ENCODE peak calls at places on chromosomes 3 and 15, in eight cellular contexts. One of them, this sample, is unnamed.
A peak's percentile ranks its signal among the peaks of the same experiment; 100 is the strongest.

GRCh38 chr15:27172821-27173220 is 201.8 kb downstream of the GABRG3 start:
- DNase-seq in CD4-positive, alpha-beta T cell: no peak
- DNase-seq in body of pancreas: no peak
- DNase-seq in upper lobe of left lung: no peak
- DNase-seq in stomach: no peak
- DNase-seq in A549: no peak
- DNase-seq in MCF 10A: no peak
- DNase-seq in chondrocyte: no peak
- DNase-seq in this sample: no peak

GRCh38 chr3:189419022-189419421 is 212.2 kb upstream of the TP63 start:
- DNase-seq in CD4-positive, alpha-beta T cell: no peak
- DNase-seq in body of pancreas: no peak
- DNase-seq in upper lobe of left lung: no peak
- DNase-seq in stomach: no peak
- DNase-seq in A549: no peak
- DNase-seq in MCF 10A: no peak
- DNase-seq in chondrocyte: no peak
- DNase-seq in this sample: no peak

GRCh38 chr3:131619821-131620220 is 117.0 kb upstream of the MRPL3 start:
- DNase-seq in CD4-positive, alpha-beta T cell: no peak
- DNase-seq in body of pancreas: no peak
- DNase-seq in upper lobe of left lung: no peak
- DNase-seq in stomach: no peak
- DNase-seq in A549: no peak
- DNase-seq in MCF 10A: no peak
- DNase-seq in chondrocyte: no peak
- DNase-seq in this sample: no peak

GRCh38 chr3:183845608-183846288 is 20.4 kb upstream of the MAP6D1 start:
- DNase-seq in CD4-positive, alpha-beta T cell: no peak
- DNase-seq in body of pancreas: no peak
- DNase-seq in upper lobe of left lung: no peak
- DNase-seq in stomach: no peak
- DNase-seq in A549: no peak
- DNase-seq in MCF 10A: no peak
- DNase-seq in chondrocyte: no peak
- DNase-seq in this sample: no peak

GRCh38 chr3:168273917-168274316 is 178.2 kb upstream of the GOLIM4 start:
- DNase-seq in CD4-positive, alpha-beta T cell: no peak
- DNase-seq in body of pancreas: no peak
- DNase-seq in upper lobe of left lung: no peak
- DNase-seq in stomach: no peak
- DNase-seq in A549: no peak
- DNase-seq in MCF 10A: no peak
- DNase-seq in chondrocyte: no peak
- DNase-seq in this sample: no peak

GRCh38 chr15:60548101-60548500 is 69.2 kb upstream of the ICE2 start:
- DNase-seq in CD4-positive, alpha-beta T cell: no peak
- DNase-seq in body of pancreas: no peak
- DNase-seq in upper lobe of left lung: no peak
- DNase-seq in stomach: no peak
- DNase-seq in A549: no peak
- DNase-seq in MCF 10A: no peak
- DNase-seq in chondrocyte: no peak
- DNase-seq in this sample: no peak

GRCh38 chr3:42601898-42602581 is 1.6 kb downstream of the NKTR start:
- DNase-seq in CD4-positive, alpha-beta T cell: no peak
- DNase-seq in body of pancreas: no peak
- DNase-seq in upper lobe of left lung: no peak
- DNase-seq in stomach: no peak
- DNase-seq in A549: no peak
- DNase-seq in MCF 10A: peak; percentile 45
- DNase-seq in chondrocyte: no peak
- DNase-seq in this sample: no peak

GRCh38 chr3:163768048-163768447 is 1310.2 kb downstream of the SI start:
- DNase-seq in CD4-positive, alpha-beta T cell: no peak
- DNase-seq in body of pancreas: no peak
- DNase-seq in upper lobe of left lung: no peak
- DNase-seq in stomach: no peak
- DNase-seq in A549: no peak
- DNase-seq in MCF 10A: no peak
- DNase-seq in chondrocyte: no peak
- DNase-seq in this sample: no peak

GRCh38 chr3:30081904-30082303 is 524.5 kb upstream of the TGFBR2 start:
- DNase-seq in CD4-positive, alpha-beta T cell: no peak
- DNase-seq in body of pancreas: no peak
- DNase-seq in upper lobe of left lung: no peak
- DNase-seq in stomach: peak; percentile 54
- DNase-seq in A549: peak; percentile 8
- DNase-seq in MCF 10A: no peak
- DNase-seq in chondrocyte: no peak
- DNase-seq in this sample: no peak

GRCh38 chr3:25181096-25181495 is 247.0 kb upstream of the RARB start:
- DNase-seq in CD4-positive, alpha-beta T cell: no peak
- DNase-seq in body of pancreas: no peak
- DNase-seq in upper lobe of left lung: no peak
- DNase-seq in stomach: no peak
- DNase-seq in A549: no peak
- DNase-seq in MCF 10A: no peak
- DNase-seq in chondrocyte: no peak
- DNase-seq in this sample: no peak

GRCh38 chr3:31661286-31661685 is 128.6 kb downstream of the STT3B start:
- DNase-seq in CD4-positive, alpha-beta T cell: no peak
- DNase-seq in body of pancreas: no peak
- DNase-seq in upper lobe of left lung: no peak
- DNase-seq in stomach: no peak
- DNase-seq in A549: no peak
- DNase-seq in MCF 10A: no peak
- DNase-seq in chondrocyte: no peak
- DNase-seq in this sample: no peak
- TF ChIP-seq CTCF in CD4-positive, alpha-beta T cell: no peak
- TF ChIP-seq CTCF in body of pancreas: no peak
- TF ChIP-seq CTCF in upper lobe of left lung: no peak
- TF ChIP-seq CTCF in stomach: no peak
- TF ChIP-seq CTCF in A549: no peak
- TF ChIP-seq CTCF in MCF 10A: no peak
- TF ChIP-seq CTCF in chondrocyte: no peak
- TF ChIP-seq CTCF in this sample: no peak

DNA sequence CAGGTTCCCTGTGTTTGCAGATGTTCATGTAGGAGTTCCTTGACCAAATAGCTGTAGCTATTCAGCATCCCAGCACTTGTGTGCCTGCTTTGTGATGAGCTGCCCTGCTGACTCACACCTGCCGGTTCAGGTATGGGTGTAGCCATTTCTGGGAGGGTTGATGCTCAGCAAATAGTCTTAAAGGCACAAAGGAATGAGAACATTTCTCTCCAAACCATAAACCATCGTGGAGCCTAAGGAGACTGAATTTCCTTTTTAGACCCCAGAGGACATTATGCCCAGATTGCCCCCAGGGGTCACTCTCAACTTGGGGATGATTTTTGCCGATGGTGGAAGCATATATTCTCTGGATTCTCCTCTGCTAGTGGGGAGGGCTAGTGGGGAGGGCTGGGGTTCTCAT is 80.6 kb downstream of the ADAMTSL3 start:
- DNase-seq in CD4-positive, alpha-beta T cell: no peak
- DNase-seq in body of pancreas: no peak
- DNase-seq in upper lobe of left lung: no peak
- DNase-seq in stomach: no peak
- DNase-seq in A549: no peak
- DNase-seq in MCF 10A: peak; percentile 55
- DNase-seq in chondrocyte: no peak
- DNase-seq in this sample: no peak
- TF ChIP-seq CTCF in CD4-positive, alpha-beta T cell: no peak
- TF ChIP-seq CTCF in body of pancreas: peak; percentile 27
- TF ChIP-seq CTCF in upper lobe of left lung: no peak
- TF ChIP-seq CTCF in stomach: no peak
- TF ChIP-seq CTCF in A549: no peak
- TF ChIP-seq CTCF in MCF 10A: peak; percentile 24
- TF ChIP-seq CTCF in chondrocyte: no peak
- TF ChIP-seq CTCF in this sample: peak; percentile 46

DNA sequence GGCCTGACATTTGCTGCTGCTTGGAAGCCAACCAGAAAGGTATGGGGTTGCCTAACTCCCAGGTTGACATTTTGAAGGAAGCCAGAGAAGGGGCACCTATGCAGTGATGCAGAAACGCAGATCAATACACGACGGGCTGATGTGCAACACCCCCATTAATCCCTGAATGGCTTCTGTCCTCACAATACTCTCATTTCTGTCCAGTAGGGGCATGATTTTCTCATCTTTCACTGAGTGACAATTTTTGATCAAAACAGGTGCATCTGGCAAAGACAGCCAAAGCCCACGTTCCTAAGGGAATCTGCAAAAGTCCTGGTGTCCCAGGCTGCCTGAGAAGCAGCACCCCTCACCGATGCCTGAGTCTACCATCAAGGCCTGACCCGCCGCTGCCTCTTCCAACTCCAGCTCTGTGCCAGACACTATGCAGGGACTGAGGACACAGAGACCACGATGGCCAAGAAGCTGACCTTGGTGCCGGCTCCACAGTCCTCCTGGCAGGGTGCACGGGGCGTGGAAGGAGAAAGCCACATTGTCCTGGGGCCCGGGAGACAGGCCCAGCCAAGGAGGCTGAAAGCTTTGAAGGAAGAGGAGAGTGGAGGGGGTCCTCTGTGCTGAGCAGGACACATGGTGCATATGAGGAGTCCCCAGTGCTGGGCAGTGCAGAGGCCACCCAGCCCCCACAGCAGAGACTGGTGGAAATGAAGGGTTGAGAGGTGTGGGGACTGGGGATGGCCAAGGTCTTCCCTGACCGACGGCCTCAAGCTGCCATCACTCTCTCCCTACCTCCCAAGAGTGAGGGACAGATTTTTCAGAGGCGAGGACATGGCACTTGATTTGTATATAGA is 159.6 kb downstream of the NUP210 start:
- DNase-seq in CD4-positive, alpha-beta T cell: no peak
- DNase-seq in body of pancreas: no peak
- DNase-seq in upper lobe of left lung: no peak
- DNase-seq in stomach: no peak
- DNase-seq in A549: no peak
- DNase-seq in MCF 10A: no peak
- DNase-seq in chondrocyte: no peak
- DNase-seq in this sample: no peak
- TF ChIP-seq CTCF in CD4-positive, alpha-beta T cell: no peak
- TF ChIP-seq CTCF in body of pancreas: no peak
- TF ChIP-seq CTCF in upper lobe of left lung: no peak
- TF ChIP-seq CTCF in stomach: no peak
- TF ChIP-seq CTCF in A549: no peak
- TF ChIP-seq CTCF in MCF 10A: peak; percentile 10
- TF ChIP-seq CTCF in chondrocyte: peak; percentile 51
- TF ChIP-seq CTCF in this sample: peak; percentile 23

DNA sequence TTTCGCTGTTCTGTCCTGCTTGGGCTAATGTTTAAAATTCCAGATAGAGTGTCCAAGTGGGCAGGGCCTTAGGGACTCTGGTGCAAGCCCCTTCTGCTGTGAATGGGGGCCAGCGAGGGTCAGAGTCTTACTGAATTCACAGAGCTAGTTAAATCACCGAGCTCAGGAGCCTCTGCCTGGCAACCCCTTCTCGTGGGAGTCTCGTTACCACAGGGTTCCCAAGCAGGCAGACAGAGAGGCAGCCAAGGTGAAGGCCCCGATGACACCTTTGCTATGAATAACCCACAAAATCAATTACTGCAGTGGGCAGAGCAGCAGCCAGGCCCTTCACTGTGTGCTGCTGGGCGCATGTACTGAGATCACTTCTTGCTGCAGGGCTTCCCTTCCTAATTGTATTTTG is 56.9 kb downstream of the SPSB4 start:
- DNase-seq in CD4-positive, alpha-beta T cell: no peak
- DNase-seq in body of pancreas: no peak
- DNase-seq in upper lobe of left lung: no peak
- DNase-seq in stomach: no peak
- DNase-seq in A549: no peak
- DNase-seq in MCF 10A: no peak
- DNase-seq in chondrocyte: no peak
- DNase-seq in this sample: no peak
- TF ChIP-seq CTCF in CD4-positive, alpha-beta T cell: no peak
- TF ChIP-seq CTCF in body of pancreas: no peak
- TF ChIP-seq CTCF in upper lobe of left lung: no peak
- TF ChIP-seq CTCF in stomach: no peak
- TF ChIP-seq CTCF in A549: no peak
- TF ChIP-seq CTCF in MCF 10A: no peak
- TF ChIP-seq CTCF in chondrocyte: no peak
- TF ChIP-seq CTCF in this sample: no peak

DNA sequence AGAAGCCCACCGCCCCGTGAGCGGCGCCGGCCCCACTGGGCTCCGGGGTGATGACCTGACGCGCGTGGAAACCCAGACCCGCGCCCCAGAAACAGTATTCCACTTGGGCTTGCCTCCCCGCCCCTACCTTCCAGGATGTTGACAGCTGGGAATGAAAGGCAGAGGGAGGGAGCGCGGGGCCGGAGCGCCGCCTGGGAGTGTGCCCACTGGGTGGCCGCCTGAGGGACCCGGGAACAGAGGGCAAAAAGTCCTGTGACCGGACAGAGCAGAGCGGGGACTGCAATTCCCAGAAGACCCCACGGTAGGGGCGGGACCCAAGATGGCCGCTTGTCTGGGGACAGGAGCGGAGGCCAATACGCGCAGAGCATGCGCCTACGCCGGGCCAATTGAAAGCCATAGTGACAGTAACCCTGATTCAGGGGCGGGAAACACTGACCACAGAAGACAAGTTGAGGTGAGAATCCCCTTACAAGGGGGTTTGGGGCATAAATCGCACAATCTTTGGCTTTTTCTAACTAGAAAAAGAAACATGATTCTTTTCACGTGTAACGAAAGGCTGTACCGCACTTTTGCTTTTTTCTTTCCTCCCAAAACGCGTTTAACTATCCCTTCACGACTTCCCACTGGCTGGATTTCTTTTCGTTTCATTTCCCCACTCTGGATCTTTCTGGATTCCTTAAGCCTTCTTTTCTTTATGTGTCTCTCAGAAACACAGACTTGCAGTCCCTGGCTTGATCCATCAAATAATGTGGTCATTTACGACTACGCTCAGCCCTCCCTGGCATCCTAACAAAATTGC is at the start of gene FHIT:
- DNase-seq in CD4-positive, alpha-beta T cell: peak; percentile 87
- DNase-seq in body of pancreas: peak; percentile 96
- DNase-seq in upper lobe of left lung: peak; percentile 95
- DNase-seq in stomach: peak; percentile 96
- DNase-seq in A549: peak; percentile 89
- DNase-seq in MCF 10A: peak; percentile 96
- DNase-seq in chondrocyte: peak; percentile 97
- DNase-seq in this sample: peak; percentile 92
- TF ChIP-seq CTCF in CD4-positive, alpha-beta T cell: no peak
- TF ChIP-seq CTCF in body of pancreas: peak; percentile 28
- TF ChIP-seq CTCF in upper lobe of left lung: no peak
- TF ChIP-seq CTCF in stomach: no peak
- TF ChIP-seq CTCF in A549: no peak
- TF ChIP-seq CTCF in MCF 10A: no peak
- TF ChIP-seq CTCF in chondrocyte: no peak
- TF ChIP-seq CTCF in this sample: no peak

DNA sequence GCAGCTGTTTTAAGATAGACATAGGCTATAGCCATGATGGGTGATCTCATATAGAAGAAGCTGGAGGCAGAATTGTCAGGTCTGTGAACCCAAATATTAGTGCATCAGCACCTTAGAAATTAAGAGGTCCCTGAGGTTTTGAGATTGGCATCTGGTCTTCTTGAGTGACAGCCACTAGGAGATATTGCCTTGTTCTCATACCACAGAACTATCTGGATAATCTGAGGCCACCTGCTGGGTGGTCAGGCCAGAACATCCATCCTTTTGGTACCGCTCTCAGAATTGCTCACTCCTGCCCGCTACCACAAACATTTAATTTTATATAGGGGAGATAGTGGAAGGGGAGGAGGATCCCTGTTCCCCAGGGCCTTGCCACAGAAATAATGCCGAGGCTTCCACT is 210.6 kb upstream of the ZPLD1 start:
- DNase-seq in CD4-positive, alpha-beta T cell: peak; percentile 3
- DNase-seq in body of pancreas: no peak
- DNase-seq in upper lobe of left lung: peak; percentile 26
- DNase-seq in stomach: no peak
- DNase-seq in A549: peak; percentile 52
- DNase-seq in MCF 10A: peak; percentile 32
- DNase-seq in chondrocyte: no peak
- DNase-seq in this sample: no peak
- TF ChIP-seq CTCF in CD4-positive, alpha-beta T cell: no peak
- TF ChIP-seq CTCF in body of pancreas: peak; percentile 14
- TF ChIP-seq CTCF in upper lobe of left lung: peak; percentile 6
- TF ChIP-seq CTCF in stomach: no peak
- TF ChIP-seq CTCF in A549: peak; percentile 49
- TF ChIP-seq CTCF in MCF 10A: peak; percentile 43
- TF ChIP-seq CTCF in chondrocyte: peak; percentile 73
- TF ChIP-seq CTCF in this sample: peak; percentile 52